ENCODE peak calls at places on chromosomes 7 and 10, in ten cellular contexts. One of them, this sample, is unnamed. For H3K36me3, the result is how much of the 10 kb centered on the place peaks cover.

GRCh38 chr10:43873717-43874116 is 225.0 kb upstream of the ZNF32 start:
- DNase-seq in H1: no peak
- DNase-seq in transverse colon: no peak
- DNase-seq in HCT116: no peak
- DNase-seq in suprapubic skin: no peak
- DNase-seq in spleen: no peak
- DNase-seq in endothelial cell of umbilical vein: no peak
- DNase-seq in K562: no peak
- DNase-seq in GM12878: no peak
- DNase-seq in Panc1: no peak
- DNase-seq in this sample: no peak

GRCh38 chr10:58266826-58267712 is 625 bp downstream of the IPMK start:
- DNase-seq in H1: peak
- DNase-seq in transverse colon: peak
- DNase-seq in HCT116: no peak
- DNase-seq in suprapubic skin: peak
- DNase-seq in spleen: peak
- DNase-seq in endothelial cell of umbilical vein: peak
- DNase-seq in K562: peak
- DNase-seq in GM12878: no peak
- DNase-seq in Panc1: peak
- DNase-seq in this sample: no peak

GRCh38 chr7:41880107-41880506 is 177.2 kb upstream of the INHBA start:
- DNase-seq in H1: no peak
- DNase-seq in transverse colon: no peak
- DNase-seq in HCT116: no peak
- DNase-seq in suprapubic skin: no peak
- DNase-seq in spleen: no peak
- DNase-seq in endothelial cell of umbilical vein: no peak
- DNase-seq in K562: no peak
- DNase-seq in GM12878: no peak
- DNase-seq in Panc1: no peak
- DNase-seq in this sample: no peak

GRCh38 chr10:132232553-132232949 is 45.8 kb downstream of the DPYSL4 start:
- DNase-seq in H1: no peak
- DNase-seq in transverse colon: no peak
- DNase-seq in HCT116: no peak
- DNase-seq in suprapubic skin: no peak
- DNase-seq in spleen: no peak
- DNase-seq in endothelial cell of umbilical vein: no peak
- DNase-seq in K562: no peak
- DNase-seq in GM12878: no peak
- DNase-seq in Panc1: no peak
- DNase-seq in this sample: no peak

GRCh38 chr10:395665-396064 is 260.4 kb downstream of the ZMYND11 start:
- DNase-seq in H1: no peak
- DNase-seq in transverse colon: no peak
- DNase-seq in HCT116: no peak
- DNase-seq in suprapubic skin: no peak
- DNase-seq in spleen: no peak
- DNase-seq in endothelial cell of umbilical vein: no peak
- DNase-seq in K562: no peak
- DNase-seq in GM12878: no peak
- DNase-seq in Panc1: no peak
- DNase-seq in this sample: no peak

GRCh38 chr10:91149550-91149949 is 70.9 kb upstream of the PCGF5 start:
- DNase-seq in H1: no peak
- DNase-seq in transverse colon: no peak
- DNase-seq in HCT116: no peak
- DNase-seq in suprapubic skin: no peak
- DNase-seq in spleen: no peak
- DNase-seq in endothelial cell of umbilical vein: no peak
- DNase-seq in K562: no peak
- DNase-seq in GM12878: no peak
- DNase-seq in Panc1: no peak
- DNase-seq in this sample: no peak

GRCh38 chr10:72056113-72056512 is 32.2 kb downstream of the SPOCK2 start:
- DNase-seq in H1: no peak
- DNase-seq in transverse colon: no peak
- DNase-seq in HCT116: no peak
- DNase-seq in suprapubic skin: no peak
- DNase-seq in spleen: peak
- DNase-seq in endothelial cell of umbilical vein: no peak
- DNase-seq in K562: no peak
- DNase-seq in GM12878: no peak
- DNase-seq in Panc1: no peak
- DNase-seq in this sample: no peak

GRCh38 chr7:129783097-129783919 is 169.5 kb downstream of the UBE2H start:
- DNase-seq in H1: no peak
- DNase-seq in transverse colon: no peak
- DNase-seq in HCT116: no peak
- DNase-seq in suprapubic skin: no peak
- DNase-seq in spleen: peak
- DNase-seq in endothelial cell of umbilical vein: peak
- DNase-seq in K562: no peak
- DNase-seq in GM12878: no peak
- DNase-seq in Panc1: no peak
- DNase-seq in this sample: no peak

GRCh38 chr10:80579849-80580645 is 42.3 kb downstream of the SH2D4B start:
- DNase-seq in H1: no peak
- DNase-seq in transverse colon: no peak
- DNase-seq in HCT116: no peak
- DNase-seq in suprapubic skin: peak
- DNase-seq in spleen: no peak
- DNase-seq in endothelial cell of umbilical vein: no peak
- DNase-seq in K562: no peak
- DNase-seq in GM12878: no peak
- DNase-seq in Panc1: no peak
- DNase-seq in this sample: no peak

GRCh38 chr10:74888947-74889661 is 62.7 kb downstream of the KAT6B start:
- DNase-seq in H1: no peak
- DNase-seq in transverse colon: no peak
- DNase-seq in HCT116: peak
- DNase-seq in suprapubic skin: no peak
- DNase-seq in spleen: no peak
- DNase-seq in endothelial cell of umbilical vein: no peak
- DNase-seq in K562: no peak
- DNase-seq in GM12878: no peak
- DNase-seq in Panc1: peak
- DNase-seq in this sample: no peak

GRCh38 chr7:77799078-77799964 is 748 bp downstream of the PHTF2 start:
- DNase-seq in H1: peak
- DNase-seq in transverse colon: peak
- DNase-seq in HCT116: peak
- DNase-seq in suprapubic skin: peak
- DNase-seq in spleen: peak
- DNase-seq in endothelial cell of umbilical vein: peak
- DNase-seq in K562: peak
- DNase-seq in GM12878: no peak
- DNase-seq in Panc1: no peak
- DNase-seq in this sample: no peak

GRCh38 chr10:62045765-62046521 is 144.4 kb downstream of the ARID5B start:
- DNase-seq in H1: no peak
- DNase-seq in transverse colon: no peak
- DNase-seq in HCT116: no peak
- DNase-seq in suprapubic skin: no peak
- DNase-seq in spleen: no peak
- DNase-seq in endothelial cell of umbilical vein: peak
- DNase-seq in K562: no peak
- DNase-seq in GM12878: no peak
- DNase-seq in Panc1: no peak
- DNase-seq in this sample: no peak

GRCh38 chr10:84269773-84270172 is 24.9 kb downstream of the RGR start:
- DNase-seq in H1: no peak
- DNase-seq in transverse colon: no peak
- DNase-seq in HCT116: peak
- DNase-seq in suprapubic skin: no peak
- DNase-seq in spleen: no peak
- DNase-seq in endothelial cell of umbilical vein: no peak
- DNase-seq in K562: no peak
- DNase-seq in GM12878: no peak
- DNase-seq in Panc1: no peak
- DNase-seq in this sample: no peak
- H3K36me3 ChIP-seq in H1: under half
- H3K36me3 ChIP-seq in transverse colon: under half
- H3K36me3 ChIP-seq in HCT116: under half
- H3K36me3 ChIP-seq in suprapubic skin: under half
- H3K36me3 ChIP-seq in spleen: under half
- H3K36me3 ChIP-seq in endothelial cell of umbilical vein: under half
- H3K36me3 ChIP-seq in K562: under half
- H3K36me3 ChIP-seq in GM12878: under half
- H3K36me3 ChIP-seq in Panc1: under half
- H3K36me3 ChIP-seq in this sample: under half

DNA sequence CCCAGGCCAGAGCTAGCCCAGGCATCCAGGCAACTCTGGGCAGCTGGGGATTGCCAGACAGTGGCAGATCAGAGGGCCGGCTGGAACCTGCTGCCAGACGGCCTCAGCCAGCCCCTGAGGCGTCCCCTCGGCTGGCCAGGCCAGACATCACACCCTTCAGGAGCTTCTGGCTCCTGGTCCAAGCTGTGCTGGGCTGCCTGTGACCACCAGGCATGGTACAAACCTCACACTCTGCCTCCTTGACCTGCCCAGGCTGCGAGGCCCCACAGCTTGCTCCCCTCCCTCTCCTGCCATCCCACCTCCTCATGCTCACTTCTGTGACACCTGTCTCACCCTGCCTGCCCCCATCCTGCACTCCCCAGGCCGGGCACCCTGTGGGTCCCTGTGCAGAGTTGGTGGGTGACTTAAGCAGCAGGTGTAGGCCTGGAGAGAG is 5.7 kb downstream of the DEPP1 start:
- DNase-seq in H1: no peak
- DNase-seq in transverse colon: no peak
- DNase-seq in HCT116: no peak
- DNase-seq in suprapubic skin: no peak
- DNase-seq in spleen: peak
- DNase-seq in endothelial cell of umbilical vein: peak
- DNase-seq in K562: no peak
- DNase-seq in GM12878: no peak
- DNase-seq in Panc1: no peak
- DNase-seq in this sample: no peak
- TF ChIP-seq POLR2AphosphoS5 in H1: no peak
- TF ChIP-seq POLR2AphosphoS5 in transverse colon: no peak
- TF ChIP-seq POLR2AphosphoS5 in HCT116: no peak
- TF ChIP-seq POLR2AphosphoS5 in suprapubic skin: no peak
- TF ChIP-seq POLR2AphosphoS5 in spleen: no peak
- TF ChIP-seq POLR2AphosphoS5 in endothelial cell of umbilical vein: no peak
- TF ChIP-seq POLR2AphosphoS5 in K562: no peak
- TF ChIP-seq POLR2AphosphoS5 in GM12878: no peak
- TF ChIP-seq POLR2AphosphoS5 in Panc1: no peak
- TF ChIP-seq POLR2AphosphoS5 in this sample: no peak

DNA sequence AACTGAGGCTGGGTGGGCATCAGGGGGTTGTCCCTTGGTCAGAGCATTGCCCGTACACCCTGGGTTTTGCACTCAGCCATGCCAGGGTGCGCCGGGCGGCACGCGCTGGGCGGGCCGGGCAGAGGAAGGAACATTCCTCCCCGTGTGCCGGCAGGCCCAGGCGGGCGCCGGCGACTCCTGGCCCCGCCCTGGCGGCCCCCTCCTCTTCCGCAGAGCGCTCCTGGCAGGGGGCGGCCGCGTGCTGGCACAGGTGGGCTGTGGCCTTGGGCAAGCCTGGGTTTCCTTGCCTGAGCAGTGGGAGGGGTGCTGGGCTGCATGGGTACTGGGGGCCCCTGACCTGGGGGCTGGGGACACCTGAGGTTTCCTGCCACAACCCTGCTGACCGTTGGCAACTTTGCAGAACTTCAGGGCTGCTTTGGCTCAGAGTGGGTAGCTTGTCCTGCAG is 3.9 kb downstream of the LFNG start:
- DNase-seq in H1: peak
- DNase-seq in transverse colon: peak
- DNase-seq in HCT116: no peak
- DNase-seq in suprapubic skin: no peak
- DNase-seq in spleen: peak
- DNase-seq in endothelial cell of umbilical vein: no peak
- DNase-seq in K562: no peak
- DNase-seq in GM12878: no peak
- DNase-seq in Panc1: no peak
- DNase-seq in this sample: no peak
- H3K27ac ChIP-seq in H1: peak
- H3K27ac ChIP-seq in transverse colon: peak
- H3K27ac ChIP-seq in HCT116: peak
- H3K27ac ChIP-seq in suprapubic skin: peak
- H3K27ac ChIP-seq in spleen: peak
- H3K27ac ChIP-seq in endothelial cell of umbilical vein: peak
- H3K27ac ChIP-seq in K562: no peak
- H3K27ac ChIP-seq in GM12878: no peak
- H3K27ac ChIP-seq in Panc1: peak
- H3K27ac ChIP-seq in this sample: no peak

GRCh38 chr10:124637091-124637700 is 107.0 kb downstream of the FAM53B start:
- DNase-seq in H1: no peak
- DNase-seq in transverse colon: no peak
- DNase-seq in HCT116: no peak
- DNase-seq in suprapubic skin: no peak
- DNase-seq in spleen: peak
- DNase-seq in endothelial cell of umbilical vein: no peak
- DNase-seq in K562: no peak
- DNase-seq in GM12878: no peak
- DNase-seq in Panc1: no peak
- DNase-seq in this sample: no peak

GRCh38 chr10:124639646-124640045 is 104.5 kb downstream of the FAM53B start:
- DNase-seq in H1: no peak
- DNase-seq in transverse colon: no peak
- DNase-seq in HCT116: no peak
- DNase-seq in suprapubic skin: no peak
- DNase-seq in spleen: peak
- DNase-seq in endothelial cell of umbilical vein: no peak
- DNase-seq in K562: no peak
- DNase-seq in GM12878: no peak
- DNase-seq in Panc1: no peak
- DNase-seq in this sample: no peak

GRCh38 chr10:124636271-124636993 is 107.7 kb downstream of the FAM53B start:
- DNase-seq in H1: no peak
- DNase-seq in transverse colon: no peak
- DNase-seq in HCT116: no peak
- DNase-seq in suprapubic skin: no peak
- DNase-seq in spleen: peak
- DNase-seq in endothelial cell of umbilical vein: no peak
- DNase-seq in K562: no peak
- DNase-seq in GM12878: no peak
- DNase-seq in Panc1: no peak
- DNase-seq in this sample: no peak

GRCh38 chr10:124639206-124639605 is 105.0 kb downstream of the FAM53B start:
- DNase-seq in H1: no peak
- DNase-seq in transverse colon: no peak
- DNase-seq in HCT116: no peak
- DNase-seq in suprapubic skin: no peak
- DNase-seq in spleen: peak
- DNase-seq in endothelial cell of umbilical vein: no peak
- DNase-seq in K562: no peak
- DNase-seq in GM12878: no peak
- DNase-seq in Panc1: no peak
- DNase-seq in this sample: no peak

DNA sequence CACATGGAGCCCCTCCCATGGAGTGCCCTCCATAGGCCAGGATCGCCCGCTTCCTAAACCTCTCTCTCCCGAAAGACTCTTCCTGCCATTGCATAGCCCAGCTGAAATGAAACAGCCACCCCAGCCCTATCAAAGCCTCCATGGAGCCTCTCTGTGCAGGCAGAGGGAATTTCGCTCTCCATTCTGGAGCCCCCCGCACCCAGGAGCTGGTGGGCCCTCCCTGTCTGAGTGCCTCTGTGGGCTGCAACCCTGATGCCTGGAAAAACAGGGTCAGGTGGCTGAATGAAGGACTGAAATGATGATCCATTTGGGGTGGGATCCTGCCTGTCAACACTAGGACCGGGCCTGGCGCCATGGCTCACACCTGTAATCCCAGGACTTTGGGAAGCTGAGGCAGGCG is 106.4 kb downstream of the FAM53B start:
- DNase-seq in H1: no peak
- DNase-seq in transverse colon: no peak
- DNase-seq in HCT116: no peak
- DNase-seq in suprapubic skin: no peak
- DNase-seq in spleen: peak
- DNase-seq in endothelial cell of umbilical vein: no peak
- DNase-seq in K562: no peak
- DNase-seq in GM12878: no peak
- DNase-seq in Panc1: no peak
- DNase-seq in this sample: no peak
- H3K36me3 ChIP-seq in H1: under half
- H3K36me3 ChIP-seq in transverse colon: under half
- H3K36me3 ChIP-seq in HCT116: under half
- H3K36me3 ChIP-seq in suprapubic skin: under half
- H3K36me3 ChIP-seq in spleen: under half
- H3K36me3 ChIP-seq in endothelial cell of umbilical vein: under half
- H3K36me3 ChIP-seq in K562: under half
- H3K36me3 ChIP-seq in GM12878: under half
- H3K36me3 ChIP-seq in Panc1: under half
- H3K36me3 ChIP-seq in this sample: under half